ENCODE peak calls at places on chromosomes 5 and 9, in eight cellular contexts. G is body of pancreas, F is HCT116, T is heart left ventricle, Z is transverse colon, J is esophagus muscularis mucosa, V is suprapubic skin, I is ovary. Y is an unnamed sample.

GRCh38 chr9:93963969-93964368 is 8.8 kb upstream of the BARX1 start:
- DNase-seq in Z (no peak), F (no peak), J (no peak), V (peak; percentile 62), I (no peak), G (no peak), T (no peak), Y (no peak)

GRCh38 chr9:97704851-97705250 is 7.7 kb upstream of the XPA start:
- DNase-seq in T (no peak), F (no peak), J (no peak), I (no peak), G (no peak), V (no peak), Z (no peak), Y (no peak)

GRCh38 chr5:124748687-124749594 is 2.5 kb upstream of the ZNF608 start:
- DNase-seq in V (peak; percentile 82), Z (peak; percentile 87), F (peak; percentile 92), J (peak; percentile 94), G (peak; percentile 87), I (peak; percentile 80), T (no peak), Y (peak; percentile 81)

GRCh38 chr5:30871191-30871590 is 322.3 kb upstream of the CDH6 start:
- DNase-seq in I (no peak), Z (no peak), F (no peak), J (no peak), V (no peak), G (no peak), T (no peak), Y (no peak)

GRCh38 chr5:107604990-107605389 is 65.7 kb downstream of the EFNA5 start:
- DNase-seq in T (no peak), J (no peak), G (no peak), Z (no peak), F (no peak), V (no peak), I (no peak), Y (no peak)

GRCh38 chr9:114287001-114287762 is 35.7 kb upstream of the ORM1 start:
- DNase-seq in G (peak; percentile 2), V (peak; percentile 71), F (no peak), J (no peak), I (peak; percentile 20), Z (no peak), T (peak; percentile 49), Y (no peak)

GRCh38 chr5:80231693-80232092 is 24.2 kb downstream of the SERINC5 start:
- DNase-seq in F (no peak), I (no peak), Z (no peak), V (no peak), J (no peak), T (no peak), G (no peak), Y (no peak)

GRCh38 chr5:110625376-110625999 is 101.0 kb downstream of the TMEM232 start:
- DNase-seq in F (peak; percentile 22), J (no peak), Z (no peak), V (no peak), T (no peak), I (no peak), G (no peak), Y (peak; percentile 39)

GRCh38 chr9:37943329-37944265 is 39.7 kb upstream of the SLC25A51 start:
- DNase-seq in I (peak; percentile 47), Z (no peak), G (peak; percentile 40), T (peak; percentile 63), V (no peak), F (peak; percentile 68), J (no peak), Y (no peak)

DNA sequence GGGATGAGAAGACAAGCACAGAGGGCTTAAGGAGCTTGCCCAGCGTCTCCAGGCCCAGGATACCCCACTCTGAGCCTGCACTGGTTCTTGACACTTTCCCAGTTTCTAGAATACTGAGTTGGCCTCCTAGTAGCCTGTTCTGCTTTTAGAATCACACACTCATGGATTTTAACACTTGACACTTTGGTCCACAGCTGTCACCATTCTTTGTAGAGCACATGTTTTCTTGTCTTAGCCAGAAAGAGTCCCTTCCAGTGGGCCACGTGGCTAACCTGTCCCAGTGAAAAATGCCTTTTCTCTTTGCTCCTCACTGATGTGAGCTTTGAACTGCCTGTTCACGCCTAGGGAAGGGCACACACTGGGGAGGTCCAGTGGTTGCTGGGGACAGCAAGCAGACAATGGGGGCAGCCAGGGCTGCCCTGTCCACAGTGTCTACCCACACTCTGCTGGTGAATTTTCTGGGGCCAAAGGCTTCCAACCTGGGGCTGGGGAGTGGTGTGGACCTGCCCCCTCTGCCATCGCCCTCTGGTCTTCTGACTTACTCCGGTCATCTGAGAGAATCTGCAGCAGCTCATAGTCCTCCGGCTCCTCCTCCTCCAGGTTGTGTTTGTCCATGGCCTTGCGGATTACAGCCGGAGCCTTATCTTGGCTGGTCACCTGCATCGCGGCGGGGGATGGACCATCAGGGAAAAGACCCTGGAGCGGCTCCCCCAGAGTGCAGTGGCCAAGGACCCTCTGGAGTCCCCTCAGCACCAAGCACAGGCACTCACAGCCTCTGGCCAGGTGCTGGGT is 21.1 kb downstream of the RALGDS start:
- DNase-seq in Z (no peak), F (no peak), G (no peak), V (no peak), I (no peak), J (no peak), T (peak; percentile 60), Y (no peak)
- TF ChIP-seq POLR2A in Z (no peak), F (no peak), G (no peak), V (no peak), I (no peak), J (no peak), T (no peak), Y (no peak)

DNA sequence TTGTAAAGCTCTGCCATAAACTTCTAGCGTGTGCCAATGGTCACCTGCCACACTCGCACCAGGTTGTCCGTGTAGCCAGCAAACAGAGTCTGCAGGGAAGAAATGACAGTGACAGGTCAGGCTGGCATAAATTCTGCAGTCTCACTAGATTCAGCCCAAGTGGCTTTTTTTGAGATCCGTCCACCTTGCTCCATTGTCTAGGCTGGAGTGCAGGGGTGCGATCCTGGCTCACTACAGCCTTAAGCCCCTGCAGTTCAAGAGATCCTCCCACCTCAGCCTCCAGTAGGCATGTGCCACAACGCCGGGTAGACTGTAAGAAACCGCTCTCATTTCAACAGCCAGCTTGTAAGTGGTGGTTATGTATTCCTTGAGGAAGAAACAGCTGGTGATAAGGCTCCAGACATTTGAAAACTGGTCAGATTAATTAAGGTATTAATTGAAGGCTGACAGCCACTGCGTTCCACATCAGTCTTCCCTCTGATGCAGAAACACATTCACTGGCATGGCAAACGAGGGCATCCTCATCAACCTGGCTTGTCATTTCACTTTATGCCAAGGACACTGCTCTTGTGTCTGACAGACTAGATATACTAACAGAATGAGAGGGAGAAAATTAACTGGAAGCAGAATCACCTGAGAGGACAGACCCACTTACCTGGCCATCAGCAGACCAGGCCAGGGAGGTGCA is 6.6 kb downstream of the RACK1 start:
- DNase-seq in V (no peak), F (no peak), G (no peak), J (no peak), I (no peak), T (no peak), Z (no peak), Y (no peak)
- TF ChIP-seq POLR2A in V (no peak), F (no peak), G (no peak), J (no peak), I (no peak), T (no peak), Z (no peak), Y (no peak)

GRCh38 chr9:121299467-121300282 is 31.7 kb downstream of the GSN start:
- DNase-seq in Z (peak; percentile 70), G (peak; percentile 57), J (no peak), V (peak; percentile 89), I (peak; percentile 61), T (peak; percentile 93), F (no peak), Y (peak; percentile 77)
- TF ChIP-seq POLR2A in Z (peak; percentile 41), G (peak; percentile 6), J (peak; percentile 11), V (no peak), I (no peak), T (no peak), F (peak; percentile 26), Y (no peak)

DNA sequence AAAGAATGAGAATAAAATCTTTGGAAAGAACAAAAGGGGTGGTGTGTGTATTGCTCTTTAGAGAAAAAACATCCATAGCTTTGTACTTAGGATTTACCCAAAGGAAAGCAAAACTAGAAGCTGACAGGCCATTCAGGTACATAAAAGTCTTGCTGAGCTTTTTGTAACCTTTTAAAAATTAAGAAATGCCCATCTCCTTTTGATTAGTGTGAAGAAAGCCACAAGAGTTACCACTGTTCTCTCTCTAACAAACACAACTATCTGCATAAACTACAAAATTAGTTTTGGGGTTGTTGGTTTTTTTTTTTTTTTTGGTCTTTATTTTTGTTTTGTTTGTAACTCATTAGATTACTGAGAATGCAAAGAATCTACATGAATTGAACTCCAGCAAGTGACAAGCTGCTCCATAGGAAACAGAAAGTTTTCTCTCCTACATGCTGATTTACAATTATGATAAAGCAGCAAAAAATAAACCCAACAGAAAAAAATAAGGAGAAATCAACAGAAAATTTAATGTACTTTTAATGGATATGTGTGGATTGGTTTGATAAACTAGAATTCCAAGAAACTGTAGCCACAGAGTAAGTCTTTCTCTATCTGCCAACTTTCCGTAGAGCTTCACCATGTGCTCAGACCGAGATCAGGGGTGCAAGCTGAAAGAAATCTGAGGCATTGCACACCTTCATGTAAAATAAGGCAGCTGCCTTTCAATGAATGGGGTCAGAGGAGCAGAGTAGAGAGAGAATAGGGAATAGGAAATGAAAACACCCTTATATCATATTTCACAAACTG is 12.3 kb downstream of the BAAT start:
- DNase-seq in I (no peak), V (no peak), T (no peak), G (no peak), F (no peak), J (no peak), Z (no peak), Y (peak; percentile 12)
- TF ChIP-seq POLR2A in I (no peak), V (no peak), T (no peak), G (no peak), F (no peak), J (no peak), Z (no peak), Y (no peak)

DNA sequence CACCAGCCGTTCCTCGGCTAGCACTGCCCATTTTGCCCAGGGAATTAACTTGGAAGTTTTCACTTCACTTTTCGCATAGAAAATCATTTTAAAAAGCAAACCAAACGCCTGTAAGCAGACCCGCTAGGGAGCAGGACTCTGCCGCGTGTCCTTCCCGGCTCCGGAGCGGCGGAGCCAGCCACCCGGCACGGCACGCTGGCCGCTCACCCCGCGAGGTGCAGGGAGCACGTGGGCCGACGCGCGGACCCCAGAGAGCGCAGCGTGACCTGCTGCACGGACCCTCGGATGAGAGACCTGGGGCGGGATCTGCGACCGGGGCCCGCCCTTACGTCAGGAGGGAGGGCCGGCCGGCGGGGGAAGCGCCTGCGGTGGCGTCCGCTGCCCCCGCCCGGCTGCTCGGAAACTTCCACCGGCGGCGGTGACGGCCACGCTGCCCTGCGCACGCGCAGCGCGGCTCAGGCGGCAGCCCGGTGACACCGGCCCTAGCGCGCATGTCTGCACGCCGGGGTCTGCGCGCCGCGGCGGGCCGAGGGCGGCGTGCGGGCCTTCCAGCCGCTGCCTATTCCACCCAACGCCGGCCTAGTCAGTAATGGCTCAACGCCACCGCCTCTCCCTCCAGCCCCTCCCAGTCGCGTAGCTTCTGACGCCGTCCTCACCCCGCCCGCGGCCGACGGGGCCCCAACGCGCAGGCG is 504 bp upstream of the TENT4A start:
- DNase-seq in V (peak; percentile 97), G (peak; percentile 98), F (peak; percentile 89), T (peak; percentile 99), Z (peak; percentile 98), I (peak; percentile 97), J (peak; percentile 97), Y (peak; percentile 99)
- TF ChIP-seq POLR2A in V (no peak), G (peak; percentile 54), F (peak; percentile 50), T (no peak), Z (peak; percentile 49), I (peak; percentile 57), J (peak; percentile 48), Y (peak; percentile 84)

GRCh38 chr9:136403915-136404800 is 4.2 kb upstream of the SNAPC4 start:
- DNase-seq in J (no peak), G (no peak), F (no peak), V (no peak), Z (no peak), I (no peak), T (no peak), Y (no peak)
- TF ChIP-seq POLR2A in J (no peak), G (no peak), F (no peak), V (no peak), Z (no peak), I (no peak), T (no peak), Y (no peak)

Y was measured in erythroblast.